ENCODE peak calls at places on chromosomes 11 and 22, in four cellular contexts. Q is sigmoid colon; C is left ventricle myocardium inferior; R is CD4-positive, CD25-positive, alpha-beta regulatory T cell. J is an unnamed sample.

GRCh38 chr11:116502641-116503061 is 270.1 kb downstream of the BUD13 start:
- DNase-seq in Q (no peak), C (peak; percentile 46), R (no peak), J (no peak)

GRCh38 chr11:35214792-35215193 is 75.8 kb downstream of the CD44 start:
- DNase-seq in Q (no peak), C (no peak), R (peak; percentile 55), J (no peak)

GRCh38 chr11:34512810-34513673 is 552 bp downstream of the ELF5 start:
- DNase-seq in Q (no peak), C (peak; percentile 29), R (peak; percentile 55), J (peak; percentile 8)

GRCh38 chr11:7896026-7896785 is 34.9 kb downstream of the OR10A6 start:
- DNase-seq in Q (no peak), C (no peak), R (no peak), J (no peak)

GRCh38 chr22:37019309-37020191 is at the start of the genes MPST and TST:
- DNase-seq in Q (peak; percentile 89), C (peak; percentile 83), R (peak; percentile 59), J (no peak)

GRCh38 chr11:119018074-119018938 is at the start of the genes RPS25 and TRAPPC4:
- DNase-seq in Q (peak; percentile 98), C (peak; percentile 95), R (peak; percentile 98), J (peak; percentile 88)

GRCh38 chr11:77141034-77141433 is 13.0 kb downstream of the MYO7A start:
- DNase-seq in Q (no peak), C (no peak), R (no peak), J (no peak)

GRCh38 chr22:49903322-49904039 is 14.8 kb downstream of the ALG12 start:
- DNase-seq in Q (peak; percentile 56), C (no peak), R (no peak), J (no peak)

GRCh38 chr11:122108192-122108799 is 7.7 kb downstream of the BLID start:
- DNase-seq in Q (no peak), C (no peak), R (peak; percentile 9), J (no peak)

GRCh38 chr22:17822087-17822486 is 47.8 kb upstream of the BID start:
- DNase-seq in Q (no peak), C (no peak), R (no peak), J (no peak)

GRCh38 chr11:61477734-61478148 is 30.8 kb upstream of the LRRC10B start:
- DNase-seq in Q (peak; percentile 79), C (peak; percentile 60), R (peak; percentile 42), J (peak; percentile 15)

GRCh38 chr11:1138053-1138452 is 19.7 kb upstream of the MUC5AC start:
- DNase-seq in Q (no peak), C (no peak), R (no peak), J (no peak)

GRCh38 chr11:73968356-73968966 is 14.2 kb downstream of the UCP2 start:
- DNase-seq in Q (no peak), C (no peak), R (no peak), J (no peak)
- H3K27ac ChIP-seq in Q (no peak overlapping the region), C (no peak overlapping the region), R (peak overlapping the region; percentile 70), J (peak overlapping the region; percentile 38)

DNA sequence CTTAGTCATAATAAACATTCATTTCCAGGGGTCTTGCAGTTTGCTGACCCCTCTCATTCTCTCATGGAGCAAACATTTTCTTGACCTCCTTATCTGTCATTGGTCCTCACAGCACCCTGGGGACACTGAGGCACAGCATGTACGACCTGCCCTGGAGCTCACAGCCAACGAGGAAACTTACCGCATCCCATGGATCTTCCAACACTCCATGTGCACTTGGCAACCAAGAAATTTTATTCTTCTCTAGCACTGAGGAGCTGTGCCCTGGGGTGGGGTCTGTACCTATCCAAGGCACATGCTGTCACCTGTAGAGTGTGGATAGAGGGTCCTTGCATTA is 69.4 kb upstream of the IGLL5 start:
- DNase-seq in Q (no peak), C (no peak), R (no peak), J (no peak)
- H3K27ac ChIP-seq in Q (no peak overlapping the region), C (no peak overlapping the region), R (peak overlapping the region; percentile 62), J (no peak overlapping the region)

GRCh38 chr22:38075105-38075825 is 8.7 kb downstream of the SLC16A8 start:
- DNase-seq in Q (no peak), C (no peak), R (no peak), J (no peak)
- H3K27ac ChIP-seq in Q (no peak overlapping the region), C (no peak overlapping the region), R (no peak overlapping the region), J (no peak overlapping the region)

DNA sequence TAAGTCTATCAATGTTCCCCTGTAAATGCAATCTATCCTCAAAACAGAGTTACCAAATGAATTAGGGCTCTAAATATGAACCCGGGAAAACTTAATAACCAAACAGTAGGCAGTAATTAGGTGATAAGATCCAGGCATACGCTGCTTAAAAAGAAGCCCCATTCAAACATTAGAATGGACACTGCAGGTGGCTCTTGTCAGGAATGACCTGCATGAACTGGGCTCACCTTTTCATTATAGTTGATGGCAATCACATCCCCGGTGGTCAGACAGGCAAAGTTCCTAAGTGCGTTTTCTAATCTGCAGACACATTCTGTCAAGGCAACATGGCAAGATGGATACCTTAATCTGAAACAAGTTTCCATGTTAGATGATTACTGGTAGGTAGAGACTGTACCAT is 14.0 kb downstream of the UFD1 start:
- DNase-seq in Q (no peak), C (no peak), R (no peak), J (no peak)
- H3K27ac ChIP-seq in Q (no peak overlapping the region), C (no peak overlapping the region), R (no peak overlapping the region), J (no peak overlapping the region)

GRCh38 chr11:13280777-13281176 is 3.2 kb downstream of the BMAL1 start:
- DNase-seq in Q (no peak), C (no peak), R (no peak), J (no peak)

GRCh38 chr11:13286247-13286821 is 8.7 kb downstream of the BMAL1 start:
- DNase-seq in Q (no peak), C (no peak), R (no peak), J (no peak)

GRCh38 chr11:13284776-13285588 is 7.4 kb downstream of the BMAL1 start:
- DNase-seq in Q (no peak), C (no peak), R (no peak), J (no peak)

GRCh38 chr11:13280323-13280722 is 2.7 kb downstream of the BMAL1 start:
- DNase-seq in Q (no peak), C (no peak), R (no peak), J (no peak)

GRCh38 chr11:13283636-13284035 is 6.0 kb downstream of the BMAL1 start:
- DNase-seq in Q (no peak), C (no peak), R (no peak), J (no peak)
- H3K27ac ChIP-seq in Q (no peak overlapping the region), C (no peak overlapping the region), R (no peak overlapping the region), J (no peak overlapping the region)

GRCh38 chr11:75312346-75312745 is 39.1 kb downstream of the ARRB1 start:
- DNase-seq in Q (no peak), C (no peak), R (no peak), J (no peak)
- H3K27ac ChIP-seq in Q (peak overlapping the region; percentile 87), C (peak overlapping the region; percentile 93), R (no peak overlapping the region), J (no peak overlapping the region)

GRCh38 chr22:46081036-46081830 is 69.1 kb upstream of the PPARA start:
- DNase-seq in Q (peak; percentile 76), C (peak; percentile 17), R (no peak), J (no peak)
- H3K27ac ChIP-seq in Q (peak overlapping the region; percentile 96), C (peak overlapping the region; percentile 100), R (no peak overlapping the region), J (no peak overlapping the region)

GRCh38 chr22:42176271-42176670 is 45.7 kb upstream of the CYP2D6 start:
- DNase-seq in Q (no peak), C (no peak), R (no peak), J (no peak)
- H3K27ac ChIP-seq in Q (no peak overlapping the region), C (no peak overlapping the region), R (no peak overlapping the region), J (no peak overlapping the region)

DNA sequence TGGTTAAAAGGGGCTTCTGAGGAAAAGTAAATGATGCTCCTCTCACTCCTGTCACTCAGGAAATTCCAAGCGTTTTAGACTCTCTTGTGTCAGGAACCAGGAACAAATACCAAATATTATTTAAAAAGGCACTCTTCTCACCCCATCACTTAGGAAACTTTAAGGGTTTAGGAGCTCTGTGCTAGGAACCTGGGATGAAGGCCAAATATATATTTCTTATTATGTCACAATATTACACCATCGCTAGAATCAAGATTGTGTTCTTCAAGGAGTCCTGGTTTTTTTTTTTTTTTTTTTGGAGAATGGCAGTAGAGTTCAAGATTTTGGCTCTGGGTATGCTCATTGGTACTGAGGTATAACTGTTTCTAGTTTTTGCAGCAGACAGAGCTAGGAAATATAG is 79.0 kb upstream of the HEPHL1 start:
- DNase-seq in Q (no peak), C (no peak), R (no peak), J (no peak)
- H3K27ac ChIP-seq in Q (no peak overlapping the region), C (no peak overlapping the region), R (no peak overlapping the region), J (no peak overlapping the region)

J was measured in effector memory CD4-positive, alpha-beta T cell.